ENCODE peak calls at places on chromosomes 4 and X, in six cellular contexts. M is PC-3, W is PC-9, L is OCI-LY7, T is GM23338, P is hepatocyte. N is an unnamed sample. For H3K9me2, the result is how much of the 10 kb centered on the place peaks cover.

GRCh38 chr4:108473163-108473720 is 147.1 kb upstream of the RPL34 start:
- DNase-seq in P (no peak), M (no peak), L (no peak), W (no peak), T (no peak), N (peak)

GRCh38 chrX:64427787-64428186 is 32.5 kb upstream of the MTMR8 start:
- DNase-seq in T (no peak), M (no peak), L (peak), P (no peak), W (no peak), N (no peak)

GRCh38 chr4:26687728-26688127 is 103.8 kb downstream of the TBC1D19 start:
- DNase-seq in L (no peak), T (no peak), P (no peak), M (peak), W (peak), N (no peak)

GRCh38 chr4:41693629-41694028 is 54.9 kb downstream of the PHOX2B start:
- DNase-seq in L (peak), M (peak), W (no peak), T (peak), P (peak), N (peak)

GRCh38 chr4:60744767-60745166 is 455.4 kb upstream of the ADGRL3 start:
- DNase-seq in M (peak), P (no peak), T (peak), L (no peak), W (no peak), N (no peak)

GRCh38 chr4:135838889-135839288 is 1637.3 kb upstream of the PABPC4L start:
- DNase-seq in T (peak), L (no peak), P (peak), M (peak), W (no peak), N (no peak)

GRCh38 chr4:21780158-21780557 is 168.4 kb downstream of the KCNIP4 start:
- DNase-seq in T (no peak), M (no peak), L (no peak), W (no peak), P (no peak), N (no peak)

GRCh38 chr4:187235456-187236170 is 512.0 kb upstream of the FAT1 start:
- DNase-seq in W (no peak), T (no peak), L (no peak), P (no peak), M (peak), N (peak)

GRCh38 chr4:93775551-93775950 is 53.0 kb upstream of the ATOH1 start:
- DNase-seq in P (no peak), L (no peak), M (no peak), T (no peak), W (no peak), N (no peak)

GRCh38 chr4:7843831-7844230 is 95.8 kb downstream of the AFAP1 start:
- DNase-seq in T (no peak), P (no peak), W (no peak), L (no peak), M (peak), N (no peak)
- H3K9me2 ChIP-seq in T (under half), P (under half), W (under half), L (under half), M (under half), N (under half)

DNA sequence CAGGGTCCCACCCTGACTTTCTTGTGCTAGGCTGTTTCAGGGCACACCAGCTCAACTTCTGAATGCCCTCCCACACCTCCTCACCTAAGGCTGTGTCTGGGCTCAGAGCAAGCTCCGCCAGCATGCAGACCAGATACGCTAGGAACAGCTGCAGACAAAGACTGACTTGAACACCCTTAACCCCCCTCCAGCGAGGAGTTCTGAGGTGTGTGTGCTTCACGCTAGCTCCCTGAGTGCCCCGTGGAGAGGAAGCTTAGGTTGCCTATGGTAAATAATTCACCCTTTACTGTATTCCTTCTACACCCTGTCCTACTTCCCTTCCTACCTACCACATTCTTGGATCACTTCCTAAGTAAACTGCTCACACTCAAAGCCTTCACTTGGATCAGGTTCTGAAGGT is 115.0 kb downstream of the VCX3B start:
- DNase-seq in M (peak), P (no peak), W (no peak), L (no peak), T (peak), N (no peak)
- H3K9me2 ChIP-seq in M (under half), P (under half), W (under half), L (under half), T (under half), N (under half)

GRCh38 chr4:138727704-138728103 is 287.9 kb upstream of the NOCT start:
- DNase-seq in P (no peak), T (no peak), M (no peak), W (no peak), L (no peak), N (no peak)

GRCh38 chr4:138728566-138728965 is 287.0 kb upstream of the NOCT start:
- DNase-seq in M (peak), P (no peak), L (no peak), W (no peak), T (no peak), N (no peak)

GRCh38 chr4:138724530-138724929 is 291.1 kb upstream of the NOCT start:
- DNase-seq in M (no peak), P (no peak), W (no peak), T (peak), L (no peak), N (no peak)
- H3K9me2 ChIP-seq in M (under half), P (under half), W (under half), T (under half), L (under half), N (under half)

GRCh38 chr4:2046031-2046961 is 12.8 kb upstream of the NAT8L start:
- DNase-seq in T (no peak), M (no peak), L (no peak), W (no peak), P (no peak), N (peak)
- H3K9me2 ChIP-seq in T (under half), M (under half), L (under half), W (under half), P (under half), N (under half)